ENCODE peak calls at places on chromosomes 3 and 15, in five cellular contexts. E is endothelial cell of umbilical vein; I is naive thymus-derived CD4-positive, alpha-beta T cell; S is tibial artery; L is prostate gland. P is an unnamed sample. For H3K36me3 and H3K27me3, the result is how much of the 10 kb centered on the place peaks cover.

GRCh38 chr15:99268431-99268830 is 17.1 kb downstream of the LRRC28 start:
- DNase-seq in E (no peak), I (no peak), S (no peak), L (no peak), P (no peak)

GRCh38 chr3:78963771-78964170 is 804.0 kb downstream of the ROBO1 start:
- DNase-seq in E (no peak), I (no peak), S (no peak), L (no peak), P (no peak)

GRCh38 chr3:159458982-159459381 is 529.7 kb upstream of the IL12A start:
- DNase-seq in E (no peak), I (no peak), S (no peak), L (no peak), P (no peak)

GRCh38 chr3:27885641-27886040 is 163.5 kb upstream of the EOMES start:
- DNase-seq in E (no peak), I (no peak), S (no peak), L (no peak), P (no peak)

GRCh38 chr3:127013758-127014535 is 31.0 kb downstream of the PLXNA1 start:
- DNase-seq in E (no peak), I (no peak), S (no peak), L (no peak), P (no peak)

GRCh38 chr3:15099364-15100098 is 583 bp upstream of the RBSN start:
- DNase-seq in E (no peak), I (no peak), S (no peak), L (no peak), P (no peak)

GRCh38 chr3:10623578-10624275 is 118.3 kb upstream of the ATP2B2 start:
- DNase-seq in E (no peak), I (no peak), S (no peak), L (no peak), P (no peak)

GRCh38 chr3:126895178-126896066 is 87.5 kb upstream of the PLXNA1 start:
- DNase-seq in E (no peak), I (no peak), S (peak), L (no peak), P (no peak)

GRCh38 chr3:96970211-96970610 is 155.8 kb downstream of the EPHA6 start:
- DNase-seq in E (no peak), I (no peak), S (no peak), L (no peak), P (no peak)

GRCh38 chr3:150538324-150539208 is 7.7 kb downstream of the SERP1 start:
- DNase-seq in E (no peak), I (no peak), S (no peak), L (peak), P (no peak)

GRCh38 chr3:37457392-37458065 is 283.1 kb upstream of the LRRFIP2 start:
- DNase-seq in E (peak), I (no peak), S (no peak), L (no peak), P (no peak)

GRCh38 chr15:59173194-59173593 is 33.4 kb upstream of the LDHAL6B start:
- DNase-seq in E (no peak), I (no peak), S (no peak), L (no peak), P (no peak)
- H3K36me3 ChIP-seq in E (under half), I (under half), S (under half), L (under half), P (under half)

GRCh38 chr3:160481856-160482255 is 32.3 kb upstream of the TRIM59 start:
- DNase-seq in E (no peak), I (no peak), S (no peak), L (no peak), P (no peak)
- H3K27ac ChIP-seq in E (no peak), I (no peak), S (no peak), L (no peak), P (no peak)

GRCh38 chr3:171602072-171602471 is 141.9 kb upstream of the TNIK start:
- DNase-seq in E (no peak), I (no peak), S (no peak), L (no peak), P (no peak)

GRCh38 chr3:171604370-171604769 is 144.2 kb upstream of the TNIK start:
- DNase-seq in E (no peak), I (no peak), S (no peak), L (no peak), P (no peak)

GRCh38 chr3:171598990-171599389 is 138.8 kb upstream of the TNIK start:
- DNase-seq in E (no peak), I (no peak), S (no peak), L (no peak), P (no peak)

GRCh38 chr3:171600030-171600429 is 139.8 kb upstream of the TNIK start:
- DNase-seq in E (no peak), I (no peak), S (no peak), L (no peak), P (no peak)
- H3K27me3 ChIP-seq in E (under half), I (under half), S (under half), L (under half), P (under half)

DNA sequence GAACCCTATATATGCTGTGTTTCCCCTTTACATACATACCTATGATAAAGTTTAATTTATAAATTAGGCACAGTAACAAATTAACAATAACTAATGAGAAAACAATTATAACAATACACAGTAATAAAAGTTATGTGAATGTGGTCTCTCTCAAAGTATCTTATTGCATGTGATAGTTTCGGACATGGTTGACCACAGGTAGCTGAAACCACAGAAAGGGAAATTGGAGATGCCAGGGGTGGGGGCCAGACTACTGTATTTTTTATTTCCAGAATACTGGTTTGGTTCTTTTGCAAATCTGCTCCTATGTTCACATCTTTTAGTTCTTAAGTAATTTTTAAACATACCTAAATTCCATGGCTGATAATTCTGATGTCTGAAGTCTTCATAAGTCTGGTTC is 40.7 kb downstream of the PTH1R start:
- DNase-seq in E (no peak), I (no peak), S (no peak), L (no peak), P (no peak)
- H3K36me3 ChIP-seq in E (under half), I (under half), S (half or more), L (under half), P (under half)

GRCh38 chr3:2856062-2856792 is 253.9 kb downstream of the IL5RA start:
- DNase-seq in E (no peak), I (no peak), S (no peak), L (no peak), P (no peak)

GRCh38 chr3:2853627-2854026 is 256.5 kb downstream of the IL5RA start:
- DNase-seq in E (no peak), I (no peak), S (no peak), L (no peak), P (no peak)

GRCh38 chr3:2849092-2849491 is 261.1 kb downstream of the IL5RA start:
- DNase-seq in E (no peak), I (no peak), S (no peak), L (no peak), P (no peak)

GRCh38 chr3:2851356-2851755 is 258.8 kb downstream of the IL5RA start:
- DNase-seq in E (no peak), I (no peak), S (no peak), L (no peak), P (no peak)

GRCh38 chr3:2851835-2852234 is 258.3 kb downstream of the IL5RA start:
- DNase-seq in E (no peak), I (no peak), S (peak), L (no peak), P (no peak)
- H3K27ac ChIP-seq in E (no peak), I (no peak), S (no peak), L (no peak), P (no peak)

GRCh38 chr15:78673917-78674444 is 33.0 kb upstream of the CHRNB4 start:
- DNase-seq in E (no peak), I (no peak), S (no peak), L (no peak), P (no peak)
- H3K27me3 ChIP-seq in E (under half), I (under half), S (under half), L (under half), P (under half)

GRCh38 chr3:53169045-53169831 is 8.2 kb downstream of the PRKCD start:
- DNase-seq in E (no peak), I (no peak), S (no peak), L (peak), P (no peak)
- H3K36me3 ChIP-seq in E (under half), I (under half), S (under half), L (under half), P (under half)

GRCh38 chr15:80823120-80823519 is 44.0 kb downstream of the CEMIP start:
- DNase-seq in E (no peak), I (no peak), S (no peak), L (no peak), P (no peak)
- H3K27ac ChIP-seq in E (no peak), I (no peak), S (no peak), L (no peak), P (no peak)

DNA sequence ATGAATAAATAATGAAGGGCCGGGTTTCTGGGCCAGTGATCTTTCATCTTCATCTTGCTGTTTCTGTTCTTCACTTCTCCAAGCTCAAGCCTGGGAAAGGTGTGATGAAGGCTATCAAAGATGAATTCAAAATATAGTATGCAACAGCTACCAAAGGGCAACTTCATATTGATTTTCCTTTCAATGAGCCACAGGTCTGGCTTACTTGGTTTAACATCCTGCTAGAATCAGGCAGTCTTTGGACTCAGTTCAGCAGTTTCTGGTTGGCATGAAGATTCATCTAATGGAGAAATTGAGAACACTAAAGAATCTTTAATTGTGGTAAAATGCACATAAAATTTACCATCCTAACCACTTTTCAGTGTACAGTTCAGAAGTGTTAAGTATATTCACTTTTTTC is 43.3 kb downstream of the NFKBIZ start:
- DNase-seq in E (no peak), I (no peak), S (no peak), L (no peak), P (no peak)
- H3K27me3 ChIP-seq in E (under half), I (under half), S (under half), L (under half), P (under half)

DNA sequence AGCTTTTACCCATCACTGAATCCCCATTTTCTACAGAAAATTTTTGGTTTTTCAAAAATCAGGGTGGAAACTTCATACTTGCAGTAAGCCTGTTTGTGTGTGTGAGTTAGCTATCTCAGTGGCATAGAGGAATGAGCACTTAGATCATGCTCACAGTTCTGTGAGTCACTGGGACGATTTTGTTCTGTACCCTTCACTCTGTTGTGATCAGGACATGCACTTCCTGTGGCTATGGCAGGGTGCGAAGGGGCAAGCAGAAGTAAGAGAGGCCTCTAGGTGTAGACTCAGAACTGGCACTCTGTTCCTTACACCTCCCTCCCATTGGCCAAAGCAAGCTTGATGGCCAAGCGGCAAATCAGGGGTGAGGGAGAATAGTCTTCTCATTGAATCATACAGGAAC is 11.6 kb downstream of the NIPA2 start:
- DNase-seq in E (no peak), I (no peak), S (no peak), L (no peak), P (no peak)
- H3K36me3 ChIP-seq in E (under half), I (under half), S (half or more), L (under half), P (under half)

P was measured in CD4-positive, alpha-beta memory T cell.